ENCODE peak calls at places on chromosome 18, in ten cellular contexts. Y is pancreas; A is lower lobe of right lung; F is SJCRH30; H is HepG2; T is heart left ventricle; W is ascending aorta; J is ovary; B is naive thymus-derived CD4-positive, alpha-beta T cell; M is BE2C. U is an unnamed sample. For H3K36me3 and H3K27me3, the result is how much of the 10 kb centered on the place peaks cover.

GRCh38 chr18:2932247-2933181 is 80.4 kb downstream of the LPIN2 start:
- DNase-seq in Y (no peak), A (no peak), F (peak), H (peak), T (no peak), W (no peak), J (peak), B (peak), M (no peak), U (peak)

GRCh38 chr18:74519320-74520095 is 14.8 kb upstream of the CNDP1 start:
- DNase-seq in Y (peak), A (no peak), F (no peak), H (no peak), T (no peak), W (no peak), J (no peak), B (no peak), M (no peak), U (no peak)

GRCh38 chr18:37563810-37564511 is 1.6 kb downstream of the CELF4 start:
- DNase-seq in Y (no peak), A (no peak), F (no peak), H (no peak), T (no peak), W (no peak), J (no peak), B (no peak), M (no peak), U (no peak)

GRCh38 chr18:28606686-28607085 is 429.8 kb upstream of the CDH2 start:
- DNase-seq in Y (no peak), A (no peak), F (no peak), H (no peak), T (no peak), W (no peak), J (no peak), B (no peak), M (no peak), U (no peak)

GRCh38 chr18:51013259-51013658 is 16.8 kb upstream of the SMAD4 start:
- DNase-seq in Y (no peak), A (no peak), F (no peak), H (no peak), T (no peak), W (no peak), J (no peak), B (no peak), M (no peak), U (no peak)

GRCh38 chr18:35998967-35999366 is 26.5 kb downstream of the RMP24 start:
- DNase-seq in Y (no peak), A (no peak), F (no peak), H (no peak), T (no peak), W (no peak), J (no peak), B (no peak), M (no peak), U (no peak)

GRCh38 chr18:22871809-22872525 is 61.2 kb upstream of the RBBP8 start:
- DNase-seq in Y (no peak), A (no peak), F (peak), H (no peak), T (no peak), W (no peak), J (no peak), B (no peak), M (peak), U (peak)

GRCh38 chr18:47490882-47491281 is 239.4 kb upstream of the SKOR2 start:
- DNase-seq in Y (no peak), A (no peak), F (no peak), H (no peak), T (peak), W (no peak), J (no peak), B (no peak), M (no peak), U (no peak)

GRCh38 chr18:10490401-10491289 is 35.2 kb upstream of the NAPG start:
- DNase-seq in Y (no peak), A (no peak), F (no peak), H (peak), T (no peak), W (no peak), J (no peak), B (peak), M (no peak), U (peak)

DNA sequence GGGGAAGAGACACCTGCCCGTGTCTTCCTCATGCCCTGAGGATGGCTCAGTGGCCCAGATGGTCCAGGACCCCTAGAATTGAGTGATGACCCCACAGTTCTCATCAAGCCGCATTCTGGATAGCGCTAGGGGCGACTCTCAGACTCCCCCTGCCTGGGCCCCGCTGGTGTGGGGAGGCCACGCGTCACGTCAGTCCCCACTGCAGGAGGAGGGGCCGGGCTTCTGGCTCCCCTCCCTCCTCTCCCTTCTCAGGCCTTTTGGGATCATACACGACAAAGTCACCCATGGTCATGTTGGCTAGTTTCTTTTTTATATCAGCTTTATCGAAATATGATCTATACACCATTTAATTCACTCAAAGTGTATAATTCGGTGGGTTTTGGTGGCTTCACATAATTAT is 61.5 kb downstream of the NFATC1 start:
- DNase-seq in Y (no peak), A (no peak), F (no peak), H (no peak), T (no peak), W (no peak), J (no peak), B (no peak), M (no peak), U (no peak)
- H3K36me3 ChIP-seq in Y (under half), A (under half), F (under half), H (under half), T (under half), W (under half), J (under half), B (half or more), M (under half), U (under half)

GRCh38 chr18:48490641-48491040 is 48.2 kb upstream of the CTIF start:
- DNase-seq in Y (no peak), A (no peak), F (no peak), H (no peak), T (no peak), W (no peak), J (no peak), B (no peak), M (no peak), U (no peak)

GRCh38 chr18:48492880-48493279 is 46.0 kb upstream of the CTIF start:
- DNase-seq in Y (no peak), A (no peak), F (no peak), H (no peak), T (no peak), W (no peak), J (no peak), B (no peak), M (no peak), U (no peak)

GRCh38 chr18:48488388-48488850 is 50.4 kb upstream of the CTIF start:
- DNase-seq in Y (peak), A (peak), F (peak), H (peak), T (peak), W (peak), J (peak), B (no peak), M (peak), U (peak)

GRCh38 chr18:48497863-48498262 is 41.0 kb upstream of the CTIF start:
- DNase-seq in Y (no peak), A (no peak), F (no peak), H (no peak), T (no peak), W (no peak), J (no peak), B (no peak), M (no peak), U (no peak)

GRCh38 chr18:48493856-48494255 is 45.0 kb upstream of the CTIF start:
- DNase-seq in Y (no peak), A (no peak), F (no peak), H (no peak), T (no peak), W (no peak), J (no peak), B (no peak), M (no peak), U (peak)
- H3K27me3 ChIP-seq in Y (under half), A (under half), F (under half), H (under half), T (under half), W (under half), J (under half), B (under half), M (under half), U (under half)

GRCh38 chr18:44309185-44309584 is 371.5 kb upstream of the SETBP1 start:
- DNase-seq in Y (no peak), A (no peak), F (no peak), H (no peak), T (no peak), W (no peak), J (no peak), B (no peak), M (no peak), U (no peak)
- H3K4me3 ChIP-seq in Y (no peak), A (no peak), F (no peak), H (no peak), T (no peak), W (no peak), J (no peak), B (no peak), M (no peak), U (no peak)

GRCh38 chr18:24588440-24588839 is 128.0 kb downstream of the HRH4 start:
- DNase-seq in Y (no peak), A (no peak), F (no peak), H (no peak), T (no peak), W (no peak), J (no peak), B (no peak), M (no peak), U (no peak)

GRCh38 chr18:24584777-24585176 is 124.3 kb downstream of the HRH4 start:
- DNase-seq in Y (no peak), A (no peak), F (no peak), H (no peak), T (no peak), W (no peak), J (no peak), B (no peak), M (no peak), U (no peak)

GRCh38 chr18:24586662-24587360 is 126.4 kb downstream of the HRH4 start:
- DNase-seq in Y (no peak), A (no peak), F (peak), H (no peak), T (no peak), W (no peak), J (no peak), B (no peak), M (no peak), U (no peak)

GRCh38 chr18:24585996-24586566 is 125.6 kb downstream of the HRH4 start:
- DNase-seq in Y (no peak), A (no peak), F (no peak), H (no peak), T (no peak), W (no peak), J (no peak), B (no peak), M (no peak), U (no peak)

GRCh38 chr18:24584205-24584604 is 123.8 kb downstream of the HRH4 start:
- DNase-seq in Y (no peak), A (no peak), F (no peak), H (no peak), T (no peak), W (no peak), J (no peak), B (no peak), M (no peak), U (no peak)
- H3K36me3 ChIP-seq in Y (under half), A (under half), F (under half), H (under half), T (under half), W (under half), J (under half), B (under half), M (under half), U (under half)

DNA sequence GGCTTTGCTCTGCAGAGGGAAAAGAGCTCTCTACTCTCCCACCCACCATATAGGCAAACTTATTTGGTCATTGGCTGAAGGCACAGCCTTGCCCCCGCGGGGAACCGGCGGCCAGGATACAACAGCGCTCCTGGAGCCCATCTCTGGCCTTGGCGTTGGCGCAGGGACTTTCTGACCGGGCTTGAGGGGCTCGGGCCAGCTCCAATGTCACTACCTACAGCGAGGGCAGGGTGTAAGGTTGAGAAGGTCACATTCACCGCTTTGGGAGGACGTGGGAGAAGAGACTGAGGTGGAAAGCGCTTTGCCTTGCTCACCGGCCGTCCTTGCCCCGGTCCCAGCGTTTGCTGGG is 2.2 kb downstream of the ONECUT2 start:
- DNase-seq in Y (no peak), A (no peak), F (no peak), H (peak), T (no peak), W (no peak), J (no peak), B (no peak), M (peak), U (no peak)
- H3K27me3 ChIP-seq in Y (under half), A (half or more), F (under half), H (under half), T (half or more), W (under half), J (under half), B (under half), M (under half), U (under half)

GRCh38 chr18:46435031-46435430 is 222.0 kb downstream of the LOXHD1 start:
- DNase-seq in Y (no peak), A (no peak), F (no peak), H (no peak), T (no peak), W (peak), J (no peak), B (no peak), M (no peak), U (no peak)
- H3K4me3 ChIP-seq in Y (no peak), A (no peak), F (no peak), H (no peak), T (no peak), W (no peak), J (no peak), B (no peak), M (no peak), U (no peak)

GRCh38 chr18:8517276-8517675 is 92.0 kb upstream of the RAB12 start:
- DNase-seq in Y (no peak), A (no peak), F (no peak), H (no peak), T (no peak), W (no peak), J (no peak), B (no peak), M (no peak), U (no peak)
- H3K36me3 ChIP-seq in Y (under half), A (under half), F (under half), H (under half), T (under half), W (under half), J (under half), B (under half), M (under half), U (under half)

GRCh38 chr18:12254820-12255511 is 805 bp downstream of the CIDEA start:
- DNase-seq in Y (no peak), A (no peak), F (no peak), H (no peak), T (no peak), W (no peak), J (no peak), B (no peak), M (no peak), U (no peak)
- H3K27me3 ChIP-seq in Y (under half), A (under half), F (under half), H (half or more), T (under half), W (under half), J (under half), B (under half), M (under half), U (under half)

DNA sequence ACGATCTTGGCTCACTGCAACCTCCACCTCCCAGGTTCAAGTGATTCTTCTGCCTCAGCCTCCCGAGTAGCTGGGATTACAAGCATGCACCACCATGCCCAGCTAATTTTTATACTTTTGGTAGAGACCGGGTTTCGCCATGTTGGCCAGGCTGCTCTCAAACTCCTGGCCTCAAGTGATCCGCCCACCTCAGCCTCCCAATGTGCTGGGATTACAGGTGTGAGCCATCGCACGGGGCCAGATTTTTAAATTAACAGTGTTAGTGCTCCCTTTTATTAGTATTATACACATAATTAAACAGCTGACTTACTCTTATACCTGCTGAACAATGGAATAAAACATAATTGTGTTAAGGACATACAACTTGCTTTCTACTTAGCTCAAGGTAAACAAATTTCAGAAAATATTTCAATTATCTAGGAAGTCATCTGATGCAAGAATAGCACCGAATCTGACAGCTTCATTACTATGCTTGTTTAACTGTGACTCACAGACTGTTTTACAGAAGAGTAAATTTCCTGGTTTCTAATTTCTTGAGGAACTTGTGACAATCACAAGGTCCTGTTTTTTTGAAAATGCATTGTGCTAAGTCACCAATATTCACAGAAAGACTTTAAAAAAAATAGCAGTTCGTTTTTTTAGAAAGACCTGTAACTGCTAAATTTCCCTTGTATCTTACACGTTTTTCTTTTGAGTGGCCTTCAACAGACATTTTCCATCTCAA is 51.2 kb downstream of the SPIRE1 start:
- DNase-seq in Y (no peak), A (no peak), F (no peak), H (peak), T (no peak), W (no peak), J (no peak), B (no peak), M (no peak), U (no peak)
- H3K4me3 ChIP-seq in Y (no peak), A (no peak), F (no peak), H (no peak), T (no peak), W (no peak), J (no peak), B (no peak), M (no peak), U (no peak)